ENCODE peak calls at places on chromosomes 16 and 17, in nine cellular contexts. V, P, Q, Z, O, K, G, R and A are unnamed samples.

GRCh38 chr16:89845417-89845816 is 17.1 kb downstream of the SPIRE2 start:
- DNase-seq in V (no peak), P (no peak), Q (no peak), Z (no peak), O (peak), K (no peak), G (no peak), R (no peak), A (no peak)

GRCh38 chr16:30025574-30025973 is 2.6 kb downstream of the C16orf92 start:
- DNase-seq in V (no peak), P (no peak), Q (no peak), Z (no peak), O (no peak), K (no peak), G (no peak), R (no peak), A (no peak)

GRCh38 chr17:28317965-28318758 is 838 bp upstream of the TMEM97 start:
- DNase-seq in V (no peak), P (peak), Q (no peak), Z (peak), O (no peak), K (no peak), G (no peak), R (peak), A (no peak)

GRCh38 chr17:7923290-7923628 is 6.4 kb downstream of the KCNAB3 start:
- DNase-seq in V (no peak), P (no peak), Q (no peak), Z (no peak), O (no peak), K (no peak), G (no peak), R (no peak), A (no peak)

GRCh38 chr17:43016216-43016615 is 6.0 kb downstream of the VAT1 start:
- DNase-seq in V (no peak), P (no peak), Q (no peak), Z (no peak), O (no peak), K (no peak), G (no peak), R (no peak), A (no peak)

GRCh38 chr17:34584805-34585416 is 5.5 kb downstream of the TMEM132E start:
- DNase-seq in V (peak), P (peak), Q (no peak), Z (peak), O (no peak), K (no peak), G (peak), R (no peak), A (no peak)

GRCh38 chr17:75645501-75645888 is 12.3 kb downstream of the SMIM5 start:
- DNase-seq in V (peak), P (no peak), Q (no peak), Z (no peak), O (no peak), K (no peak), G (peak), R (no peak), A (no peak)

GRCh38 chr17:41812176-41813038 is at the start of gene FKBP10:
- DNase-seq in V (peak), P (peak), Q (peak), Z (peak), O (peak), K (peak), G (peak), R (peak), A (no peak)

GRCh38 chr16:88633684-88634140 is 4.7 kb upstream of the IL17C start:
- DNase-seq in V (peak), P (no peak), Q (peak), Z (peak), O (peak), K (no peak), G (no peak), R (peak), A (no peak)

GRCh38 chr16:77938913-77939312 is 83.4 kb upstream of the CLEC3A start:
- DNase-seq in V (no peak), P (no peak), Q (no peak), Z (no peak), O (no peak), K (no peak), G (no peak), R (no peak), A (no peak)

GRCh38 chr17:3695129-3695722 is 729 bp downstream of the P2RX5 start:
- DNase-seq in V (no peak), P (no peak), Q (no peak), Z (no peak), O (no peak), K (no peak), G (no peak), R (no peak), A (no peak)

GRCh38 chr16:2236362-2237075 is at the start of gene DNASE1L2:
- DNase-seq in V (no peak), P (no peak), Q (no peak), Z (peak), O (no peak), K (no peak), G (peak), R (peak), A (no peak)

GRCh38 chr17:77495575-77495974 is 354.8 kb downstream of the SEC14L1 start:
- DNase-seq in V (no peak), P (no peak), Q (no peak), Z (peak), O (no peak), K (no peak), G (no peak), R (peak), A (no peak)

GRCh38 chr17:38868095-38868967 is 1.5 kb upstream of the LASP1 start:
- DNase-seq in V (no peak), P (no peak), Q (no peak), Z (no peak), O (peak), K (no peak), G (no peak), R (no peak), A (no peak)

GRCh38 chr17:43667506-43668438 is 6.0 kb upstream of the MEOX1 start:
- DNase-seq in V (no peak), P (no peak), Q (no peak), Z (no peak), O (no peak), K (no peak), G (no peak), R (no peak), A (no peak)

GRCh38 chr16:11393366-11393765 is 48.1 kb downstream of the RMI2 start:
- DNase-seq in V (no peak), P (no peak), Q (no peak), Z (peak), O (no peak), K (no peak), G (no peak), R (no peak), A (no peak)

GRCh38 chr17:8629371-8630226 is 926 bp downstream of the MYH10 start:
- DNase-seq in V (peak), P (peak), Q (no peak), Z (peak), O (peak), K (no peak), G (peak), R (peak), A (no peak)

GRCh38 chr16:85029413-85029794 is 1.8 kb downstream of the KIAA0513 start:
- DNase-seq in V (peak), P (no peak), Q (peak), Z (no peak), O (peak), K (no peak), G (peak), R (no peak), A (peak)